ENCODE peak calls at places on chromosome 13, in nine cellular contexts. One of them, this sample, is unnamed.

GRCh38 chr13:99870541-99870940 is 101.0 kb downstream of the ZIC5 start:
- DNase-seq in tibial nerve: no peak
- DNase-seq in breast epithelium: no peak
- DNase-seq in mucosa of descending colon: no peak
- DNase-seq in fibroblast of lung: no peak
- DNase-seq in choroid plexus epithelial cell: no peak
- DNase-seq in colonic mucosa: no peak
- DNase-seq in trophoblast cell: no peak
- DNase-seq in HFF-Myc: no peak
- DNase-seq in this sample: no peak

GRCh38 chr13:111411186-111411858 is 90.9 kb downstream of the TEX29 start:
- DNase-seq in tibial nerve: no peak
- DNase-seq in breast epithelium: no peak
- DNase-seq in colonic mucosa: no peak
- DNase-seq in fibroblast of lung: no peak
- DNase-seq in HFF-Myc: no peak
- DNase-seq in mucosa of descending colon: no peak
- DNase-seq in trophoblast cell: no peak
- DNase-seq in choroid plexus epithelial cell: no peak
- DNase-seq in this sample: no peak

GRCh38 chr13:107882708-107883560 is 332.4 kb downstream of the LIG4 start:
- DNase-seq in trophoblast cell: no peak
- DNase-seq in breast epithelium: no peak
- DNase-seq in HFF-Myc: no peak
- DNase-seq in tibial nerve: no peak
- DNase-seq in fibroblast of lung: no peak
- DNase-seq in choroid plexus epithelial cell: no peak
- DNase-seq in colonic mucosa: no peak
- DNase-seq in mucosa of descending colon: no peak
- DNase-seq in this sample: no peak

GRCh38 chr13:96216543-96216942 is 126.6 kb downstream of the HS6ST3 start:
- DNase-seq in choroid plexus epithelial cell: no peak
- DNase-seq in mucosa of descending colon: no peak
- DNase-seq in breast epithelium: no peak
- DNase-seq in trophoblast cell: no peak
- DNase-seq in fibroblast of lung: no peak
- DNase-seq in HFF-Myc: no peak
- DNase-seq in colonic mucosa: no peak
- DNase-seq in tibial nerve: no peak
- DNase-seq in this sample: no peak

GRCh38 chr13:51793570-51794273 is 10.2 kb downstream of the DHRS12 start:
- DNase-seq in breast epithelium: no peak
- DNase-seq in mucosa of descending colon: no peak
- DNase-seq in choroid plexus epithelial cell: peak
- DNase-seq in HFF-Myc: peak
- DNase-seq in trophoblast cell: peak
- DNase-seq in tibial nerve: no peak
- DNase-seq in colonic mucosa: no peak
- DNase-seq in fibroblast of lung: peak
- DNase-seq in this sample: peak

GRCh38 chr13:58165617-58166016 is 534.1 kb downstream of the PCDH17 start:
- DNase-seq in choroid plexus epithelial cell: no peak
- DNase-seq in breast epithelium: no peak
- DNase-seq in trophoblast cell: no peak
- DNase-seq in tibial nerve: no peak
- DNase-seq in HFF-Myc: no peak
- DNase-seq in colonic mucosa: no peak
- DNase-seq in fibroblast of lung: no peak
- DNase-seq in mucosa of descending colon: no peak
- DNase-seq in this sample: no peak

GRCh38 chr13:106721599-106721998 is 153.7 kb upstream of the ARGLU1 start:
- DNase-seq in trophoblast cell: no peak
- DNase-seq in fibroblast of lung: no peak
- DNase-seq in colonic mucosa: no peak
- DNase-seq in choroid plexus epithelial cell: no peak
- DNase-seq in breast epithelium: no peak
- DNase-seq in HFF-Myc: no peak
- DNase-seq in tibial nerve: no peak
- DNase-seq in mucosa of descending colon: no peak
- DNase-seq in this sample: no peak

GRCh38 chr13:41514853-41515395 is 57.6 kb downstream of the RGCC start:
- DNase-seq in trophoblast cell: no peak
- DNase-seq in fibroblast of lung: no peak
- DNase-seq in choroid plexus epithelial cell: no peak
- DNase-seq in HFF-Myc: no peak
- DNase-seq in colonic mucosa: no peak
- DNase-seq in breast epithelium: no peak
- DNase-seq in tibial nerve: no peak
- DNase-seq in mucosa of descending colon: no peak
- DNase-seq in this sample: no peak

GRCh38 chr13:33340631-33341030 is 55.1 kb upstream of the STARD13 start:
- DNase-seq in breast epithelium: no peak
- DNase-seq in HFF-Myc: no peak
- DNase-seq in colonic mucosa: no peak
- DNase-seq in trophoblast cell: no peak
- DNase-seq in fibroblast of lung: peak
- DNase-seq in tibial nerve: no peak
- DNase-seq in mucosa of descending colon: no peak
- DNase-seq in choroid plexus epithelial cell: peak
- DNase-seq in this sample: peak

GRCh38 chr13:67043901-67044300 is 186.2 kb downstream of the PCDH9 start:
- DNase-seq in mucosa of descending colon: no peak
- DNase-seq in HFF-Myc: no peak
- DNase-seq in trophoblast cell: no peak
- DNase-seq in breast epithelium: no peak
- DNase-seq in colonic mucosa: no peak
- DNase-seq in tibial nerve: no peak
- DNase-seq in choroid plexus epithelial cell: peak
- DNase-seq in fibroblast of lung: peak
- DNase-seq in this sample: no peak

GRCh38 chr13:54029720-54030119 is 1001.1 kb downstream of the OLFM4 start:
- DNase-seq in HFF-Myc: no peak
- DNase-seq in breast epithelium: no peak
- DNase-seq in fibroblast of lung: no peak
- DNase-seq in trophoblast cell: no peak
- DNase-seq in tibial nerve: no peak
- DNase-seq in mucosa of descending colon: no peak
- DNase-seq in choroid plexus epithelial cell: no peak
- DNase-seq in colonic mucosa: no peak
- DNase-seq in this sample: no peak

GRCh38 chr13:21063031-21063430 is 1.6 kb upstream of the LATS2 start:
- DNase-seq in breast epithelium: no peak
- DNase-seq in tibial nerve: no peak
- DNase-seq in trophoblast cell: no peak
- DNase-seq in mucosa of descending colon: no peak
- DNase-seq in HFF-Myc: no peak
- DNase-seq in fibroblast of lung: no peak
- DNase-seq in choroid plexus epithelial cell: no peak
- DNase-seq in colonic mucosa: peak
- DNase-seq in this sample: no peak
- H3K4me3 ChIP-seq in breast epithelium: no peak
- H3K4me3 ChIP-seq in tibial nerve: no peak
- H3K4me3 ChIP-seq in trophoblast cell: no peak
- H3K4me3 ChIP-seq in mucosa of descending colon: no peak
- H3K4me3 ChIP-seq in HFF-Myc: no peak
- H3K4me3 ChIP-seq in fibroblast of lung: no peak
- H3K4me3 ChIP-seq in choroid plexus epithelial cell: no peak
- H3K4me3 ChIP-seq in colonic mucosa: no peak
- H3K4me3 ChIP-seq in this sample: no peak

GRCh38 chr13:61414686-61415664 is 674 bp downstream of the PCDH20 start:
- DNase-seq in breast epithelium: no peak
- DNase-seq in HFF-Myc: no peak
- DNase-seq in tibial nerve: no peak
- DNase-seq in fibroblast of lung: peak
- DNase-seq in trophoblast cell: no peak
- DNase-seq in mucosa of descending colon: peak
- DNase-seq in choroid plexus epithelial cell: peak
- DNase-seq in colonic mucosa: peak
- DNase-seq in this sample: peak
- H3K4me3 ChIP-seq in breast epithelium: peak
- H3K4me3 ChIP-seq in HFF-Myc: no peak
- H3K4me3 ChIP-seq in tibial nerve: peak
- H3K4me3 ChIP-seq in fibroblast of lung: no peak
- H3K4me3 ChIP-seq in trophoblast cell: peak
- H3K4me3 ChIP-seq in mucosa of descending colon: no peak
- H3K4me3 ChIP-seq in choroid plexus epithelial cell: no peak
- H3K4me3 ChIP-seq in colonic mucosa: peak
- H3K4me3 ChIP-seq in this sample: peak

DNA sequence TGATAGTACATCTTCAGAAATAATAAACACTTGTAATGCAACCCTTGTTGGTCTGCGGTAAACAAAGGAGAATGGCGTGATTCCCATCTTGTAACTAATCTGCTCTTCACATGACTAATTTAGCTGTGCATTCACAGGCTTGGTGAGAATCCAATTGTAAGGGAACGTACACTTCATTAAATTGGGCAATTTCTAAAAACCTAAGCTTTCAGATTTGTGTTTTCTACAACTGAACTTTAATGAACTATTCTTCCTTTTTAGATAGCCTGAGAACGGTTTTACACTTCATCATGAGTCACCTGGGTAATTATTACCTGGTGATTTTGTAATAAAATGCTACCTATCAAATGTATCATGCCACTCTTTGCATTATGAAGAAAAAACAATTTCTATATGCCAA is 306.9 kb downstream of the KLF5 start:
- DNase-seq in trophoblast cell: no peak
- DNase-seq in fibroblast of lung: no peak
- DNase-seq in mucosa of descending colon: no peak
- DNase-seq in HFF-Myc: no peak
- DNase-seq in choroid plexus epithelial cell: no peak
- DNase-seq in colonic mucosa: no peak
- DNase-seq in tibial nerve: no peak
- DNase-seq in breast epithelium: no peak
- DNase-seq in this sample: peak
- H3K4me3 ChIP-seq in trophoblast cell: no peak
- H3K4me3 ChIP-seq in fibroblast of lung: no peak
- H3K4me3 ChIP-seq in mucosa of descending colon: no peak
- H3K4me3 ChIP-seq in HFF-Myc: no peak
- H3K4me3 ChIP-seq in choroid plexus epithelial cell: no peak
- H3K4me3 ChIP-seq in colonic mucosa: no peak
- H3K4me3 ChIP-seq in tibial nerve: no peak
- H3K4me3 ChIP-seq in breast epithelium: no peak
- H3K4me3 ChIP-seq in this sample: no peak

GRCh38 chr13:113216165-113217056 is 7.0 kb downstream of the CUL4A start:
- DNase-seq in fibroblast of lung: peak
- DNase-seq in HFF-Myc: no peak
- DNase-seq in colonic mucosa: peak
- DNase-seq in trophoblast cell: no peak
- DNase-seq in tibial nerve: no peak
- DNase-seq in breast epithelium: peak
- DNase-seq in mucosa of descending colon: peak
- DNase-seq in choroid plexus epithelial cell: peak
- DNase-seq in this sample: peak
- H3K4me3 ChIP-seq in fibroblast of lung: no peak
- H3K4me3 ChIP-seq in HFF-Myc: no peak
- H3K4me3 ChIP-seq in colonic mucosa: no peak
- H3K4me3 ChIP-seq in trophoblast cell: no peak
- H3K4me3 ChIP-seq in tibial nerve: no peak
- H3K4me3 ChIP-seq in breast epithelium: no peak
- H3K4me3 ChIP-seq in mucosa of descending colon: no peak
- H3K4me3 ChIP-seq in choroid plexus epithelial cell: no peak
- H3K4me3 ChIP-seq in this sample: no peak

GRCh38 chr13:93231867-93232266 is 5.3 kb downstream of the GPC6 start:
- DNase-seq in breast epithelium: no peak
- DNase-seq in tibial nerve: no peak
- DNase-seq in HFF-Myc: no peak
- DNase-seq in trophoblast cell: no peak
- DNase-seq in colonic mucosa: no peak
- DNase-seq in mucosa of descending colon: no peak
- DNase-seq in fibroblast of lung: no peak
- DNase-seq in choroid plexus epithelial cell: peak
- DNase-seq in this sample: no peak
- H3K4me3 ChIP-seq in breast epithelium: no peak
- H3K4me3 ChIP-seq in tibial nerve: no peak
- H3K4me3 ChIP-seq in HFF-Myc: no peak
- H3K4me3 ChIP-seq in trophoblast cell: no peak
- H3K4me3 ChIP-seq in colonic mucosa: no peak
- H3K4me3 ChIP-seq in mucosa of descending colon: no peak
- H3K4me3 ChIP-seq in fibroblast of lung: no peak
- H3K4me3 ChIP-seq in choroid plexus epithelial cell: no peak
- H3K4me3 ChIP-seq in this sample: no peak

GRCh38 chr13:34356686-34357434 is 538.9 kb downstream of the RFC3 start:
- DNase-seq in trophoblast cell: no peak
- DNase-seq in tibial nerve: no peak
- DNase-seq in fibroblast of lung: no peak
- DNase-seq in breast epithelium: no peak
- DNase-seq in mucosa of descending colon: no peak
- DNase-seq in HFF-Myc: no peak
- DNase-seq in choroid plexus epithelial cell: no peak
- DNase-seq in colonic mucosa: no peak
- DNase-seq in this sample: no peak
- H3K4me3 ChIP-seq in trophoblast cell: no peak
- H3K4me3 ChIP-seq in tibial nerve: no peak
- H3K4me3 ChIP-seq in fibroblast of lung: no peak
- H3K4me3 ChIP-seq in breast epithelium: no peak
- H3K4me3 ChIP-seq in mucosa of descending colon: no peak
- H3K4me3 ChIP-seq in HFF-Myc: no peak
- H3K4me3 ChIP-seq in choroid plexus epithelial cell: no peak
- H3K4me3 ChIP-seq in colonic mucosa: no peak
- H3K4me3 ChIP-seq in this sample: no peak

GRCh38 chr13:85266771-85267170 is 532.4 kb downstream of the SLITRK6 start:
- DNase-seq in trophoblast cell: no peak
- DNase-seq in choroid plexus epithelial cell: peak
- DNase-seq in colonic mucosa: no peak
- DNase-seq in HFF-Myc: no peak
- DNase-seq in breast epithelium: no peak
- DNase-seq in fibroblast of lung: no peak
- DNase-seq in tibial nerve: no peak
- DNase-seq in mucosa of descending colon: no peak
- DNase-seq in this sample: no peak
- H3K4me3 ChIP-seq in trophoblast cell: no peak
- H3K4me3 ChIP-seq in choroid plexus epithelial cell: no peak
- H3K4me3 ChIP-seq in colonic mucosa: no peak
- H3K4me3 ChIP-seq in HFF-Myc: no peak
- H3K4me3 ChIP-seq in breast epithelium: no peak
- H3K4me3 ChIP-seq in fibroblast of lung: no peak
- H3K4me3 ChIP-seq in tibial nerve: no peak
- H3K4me3 ChIP-seq in mucosa of descending colon: no peak
- H3K4me3 ChIP-seq in this sample: no peak

GRCh38 chr13:24118576-24118975 is 41.9 kb upstream of the SPATA13 start:
- DNase-seq in trophoblast cell: no peak
- DNase-seq in fibroblast of lung: no peak
- DNase-seq in breast epithelium: no peak
- DNase-seq in mucosa of descending colon: no peak
- DNase-seq in colonic mucosa: no peak
- DNase-seq in tibial nerve: no peak
- DNase-seq in HFF-Myc: no peak
- DNase-seq in choroid plexus epithelial cell: no peak
- DNase-seq in this sample: no peak
- H3K4me3 ChIP-seq in trophoblast cell: no peak
- H3K4me3 ChIP-seq in fibroblast of lung: no peak
- H3K4me3 ChIP-seq in breast epithelium: no peak
- H3K4me3 ChIP-seq in mucosa of descending colon: no peak
- H3K4me3 ChIP-seq in colonic mucosa: no peak
- H3K4me3 ChIP-seq in tibial nerve: no peak
- H3K4me3 ChIP-seq in HFF-Myc: no peak
- H3K4me3 ChIP-seq in choroid plexus epithelial cell: no peak
- H3K4me3 ChIP-seq in this sample: no peak